ENCODE peak calls at places on chromosome 1, in five cellular contexts. J, L, C, Z and W are unnamed samples.

GRCh38 chr1:87706779-87707228 is 378.1 kb downstream of the LMO4 start:
- DNase-seq in L (no peak), J (no peak), Z (no peak), C (no peak), W (no peak)

GRCh38 chr1:22018583-22019559 is 17.4 kb downstream of the CELA3A start:
- DNase-seq in L (no peak), C (no peak), Z (no peak), J (no peak), W (no peak)

GRCh38 chr1:214445201-214445600 is 106.2 kb downstream of the PTPN14 start:
- DNase-seq in Z (no peak), C (no peak), L (no peak), J (no peak), W (no peak)

GRCh38 chr1:186828612-186829542 is at the start of gene PLA2G4A:
- DNase-seq in J (no peak), L (peak), Z (peak), C (no peak), W (peak)

GRCh38 chr1:196309386-196309785 is 298.9 kb downstream of the KCNT2 start:
- DNase-seq in C (no peak), L (no peak), Z (no peak), J (no peak), W (no peak)

GRCh38 chr1:45617618-45618017 is 6.2 kb downstream of the CCDC17 start:
- DNase-seq in J (no peak), C (no peak), L (no peak), Z (no peak), W (no peak)

GRCh38 chr1:200217703-200218102 is 190.2 kb downstream of the NR5A2 start:
- DNase-seq in C (no peak), J (no peak), Z (no peak), L (no peak), W (no peak)

GRCh38 chr1:16607433-16607851 is 5.9 kb downstream of the NBPF1 start:
- DNase-seq in Z (no peak), L (no peak), C (no peak), J (no peak), W (peak)

GRCh38 chr1:1114431-1114830 is 1.5 kb downstream of the C1orf159 start:
- DNase-seq in C (no peak), J (no peak), Z (no peak), L (no peak), W (no peak)

GRCh38 chr1:82091729-82092128 is 291.0 kb downstream of the ADGRL2 start:
- DNase-seq in C (no peak), L (no peak), Z (no peak), J (no peak), W (no peak)